ENCODE peak calls at places on chromosomes 2 and 18, in seven cellular contexts. K is neuronal stem cell, Y is IMR-90, E is H9, C is mesendoderm, H is mesenchymal stem cell, D is H1. R is an unnamed sample.

GRCh38 chr2:163731735-163732134 is 4.1 kb downstream of the FIGN start:
- DNase-seq in K (no peak), E (no peak), D (no peak), H (peak), C (no peak), Y (no peak), R (no peak)

GRCh38 chr18:68564961-68565360 is 149.9 kb downstream of the TMX3 start:
- DNase-seq in D (no peak), H (no peak), Y (no peak), C (peak), E (no peak), K (no peak), R (no peak)

GRCh38 chr2:28750316-28751101 is 1.1 kb upstream of the PPP1CB start:
- DNase-seq in K (no peak), E (no peak), C (no peak), Y (peak), D (no peak), H (peak), R (peak)

GRCh38 chr2:29239209-29239960 is 124.2 kb downstream of the CLIP4 start:
- DNase-seq in D (no peak), Y (no peak), K (no peak), C (peak), H (no peak), E (no peak), R (no peak)

GRCh38 chr2:227821043-227821942 is 7.7 kb downstream of the CCL20 start:
- DNase-seq in D (no peak), Y (no peak), E (no peak), H (no peak), C (no peak), K (no peak), R (no peak)

GRCh38 chr2:101485856-101486255 is 10.9 kb upstream of the RFX8 start:
- DNase-seq in C (no peak), H (no peak), D (no peak), Y (no peak), E (no peak), K (no peak), R (no peak)

GRCh38 chr2:179749210-179749609 is 112.2 kb downstream of the ZNF385B start:
- DNase-seq in Y (peak), D (no peak), H (peak), E (no peak), K (no peak), C (no peak), R (no peak)

GRCh38 chr2:58271826-58272225 is 30.7 kb upstream of the FANCL start:
- DNase-seq in Y (no peak), E (no peak), D (no peak), H (no peak), C (no peak), K (no peak), R (no peak)

GRCh38 chr2:12816379-12817306 is 99.9 kb downstream of the TRIB2 start:
- DNase-seq in H (peak), K (no peak), Y (peak), D (no peak), C (no peak), E (no peak), R (no peak)

GRCh38 chr2:231571810-231572209 is 20.9 kb upstream of the TEX44 start:
- DNase-seq in H (no peak), E (peak), Y (no peak), K (no peak), C (peak), D (no peak), R (peak)

GRCh38 chr2:28327963-28328922 is 64.4 kb upstream of the FOSL2 start:
- DNase-seq in D (no peak), Y (peak), K (no peak), H (no peak), C (no peak), E (no peak), R (no peak)

GRCh38 chr2:240585101-240585500 is 1.4 kb upstream of the CAPN10 start:
- DNase-seq in E (no peak), C (no peak), Y (no peak), K (no peak), H (no peak), D (no peak), R (no peak)

GRCh38 chr2:118148809-118149208 is 60.5 kb downstream of the INSIG2 start:
- DNase-seq in E (no peak), D (no peak), H (no peak), K (no peak), C (no peak), Y (no peak), R (no peak)

GRCh38 chr2:86783615-86784339 is 6.9 kb downstream of the CD8A start:
- DNase-seq in K (no peak), H (no peak), D (no peak), C (no peak), Y (no peak), E (no peak), R (no peak)

GRCh38 chr2:237574894-237575868 is 8.8 kb downstream of the PRLH start:
- DNase-seq in Y (no peak), K (no peak), D (peak), H (no peak), C (peak), E (no peak), R (peak)

GRCh38 chr2:15316370-15316814 is 244.7 kb downstream of the NBAS start:
- DNase-seq in H (no peak), Y (no peak), C (peak), D (no peak), E (peak), K (no peak), R (no peak)

GRCh38 chr18:45423664-45424063 is 191.6 kb upstream of the SLC14A2 start:
- DNase-seq in C (no peak), Y (no peak), D (no peak), K (no peak), E (no peak), H (no peak), R (no peak)

GRCh38 chr18:79846936-79847557 is 49.3 kb downstream of the KCNG2 start:
- DNase-seq in Y (no peak), K (no peak), H (no peak), C (no peak), E (no peak), D (peak), R (no peak)

GRCh38 chr2:64952896-64953482 is 36.2 kb upstream of the SLC1A4 start:
- DNase-seq in K (no peak), H (peak), C (no peak), E (no peak), D (no peak), Y (peak), R (no peak)

GRCh38 chr18:56711706-56712445 is 60.7 kb downstream of the WDR7 start:
- DNase-seq in E (no peak), D (no peak), Y (no peak), C (no peak), H (peak), K (no peak), R (no peak)

GRCh38 chr18:35117951-35118411 is 76.8 kb downstream of the MAPRE2 start:
- DNase-seq in D (no peak), H (peak), K (no peak), E (no peak), Y (peak), C (no peak), R (no peak)

GRCh38 chr2:134377730-134378129 is 123.9 kb downstream of the MGAT5 start:
- DNase-seq in Y (no peak), C (no peak), E (no peak), K (no peak), H (no peak), D (no peak), R (no peak)

GRCh38 chr18:50151876-50152275 is 43.1 kb downstream of the MYO5B start:
- DNase-seq in K (no peak), D (no peak), Y (peak), C (no peak), E (no peak), H (no peak), R (no peak)

GRCh38 chr2:204731996-204732395 is 186.7 kb downstream of the PARD3B start:
- DNase-seq in C (no peak), H (peak), Y (peak), D (no peak), E (no peak), K (no peak), R (no peak)

GRCh38 chr2:162261032-162261945 is 18.0 kb upstream of the FAP start:
- DNase-seq in K (no peak), D (no peak), E (no peak), C (no peak), H (peak), Y (peak), R (no peak)

GRCh38 chr2:195683174-195683573 is 26.1 kb downstream of the SLC39A10 start:
- DNase-seq in E (no peak), K (no peak), D (no peak), H (peak), Y (peak), C (no peak), R (no peak)

GRCh38 chr2:233422050-233422639 is 67.9 kb downstream of the DGKD start:
- DNase-seq in E (no peak), K (no peak), H (no peak), C (no peak), D (peak), Y (no peak), R (no peak)

GRCh38 chr2:54605836-54606235 is 117.6 kb upstream of the EML6 start:
- DNase-seq in C (no peak), K (no peak), H (no peak), E (no peak), Y (peak), D (no peak), R (no peak)

GRCh38 chr2:26890341-26891000 is 42.5 kb downstream of the DPYSL5 start:
- DNase-seq in D (peak), E (no peak), Y (no peak), H (no peak), C (no peak), K (no peak), R (peak)
- H2AK5ac ChIP-seq in D (no peak), E (no peak), Y (no peak), H (no peak), C (no peak), K (no peak), R (no peak)

GRCh38 chr2:98461650-98462049 is 17.0 kb downstream of the INPP4A start:
- DNase-seq in E (no peak), Y (no peak), C (no peak), D (no peak), H (no peak), K (no peak), R (no peak)

GRCh38 chr2:98459776-98460175 is 15.1 kb downstream of the INPP4A start:
- DNase-seq in D (no peak), H (peak), K (no peak), E (no peak), Y (peak), C (no peak), R (no peak)

GRCh38 chr2:98458667-98459380 is 14.2 kb downstream of the INPP4A start:
- DNase-seq in E (no peak), H (no peak), C (no peak), K (no peak), Y (no peak), D (no peak), R (no peak)

GRCh38 chr2:98463081-98463481 is 18.4 kb downstream of the INPP4A start:
- DNase-seq in E (no peak), K (no peak), D (no peak), Y (no peak), C (no peak), H (no peak), R (no peak)

DNA sequence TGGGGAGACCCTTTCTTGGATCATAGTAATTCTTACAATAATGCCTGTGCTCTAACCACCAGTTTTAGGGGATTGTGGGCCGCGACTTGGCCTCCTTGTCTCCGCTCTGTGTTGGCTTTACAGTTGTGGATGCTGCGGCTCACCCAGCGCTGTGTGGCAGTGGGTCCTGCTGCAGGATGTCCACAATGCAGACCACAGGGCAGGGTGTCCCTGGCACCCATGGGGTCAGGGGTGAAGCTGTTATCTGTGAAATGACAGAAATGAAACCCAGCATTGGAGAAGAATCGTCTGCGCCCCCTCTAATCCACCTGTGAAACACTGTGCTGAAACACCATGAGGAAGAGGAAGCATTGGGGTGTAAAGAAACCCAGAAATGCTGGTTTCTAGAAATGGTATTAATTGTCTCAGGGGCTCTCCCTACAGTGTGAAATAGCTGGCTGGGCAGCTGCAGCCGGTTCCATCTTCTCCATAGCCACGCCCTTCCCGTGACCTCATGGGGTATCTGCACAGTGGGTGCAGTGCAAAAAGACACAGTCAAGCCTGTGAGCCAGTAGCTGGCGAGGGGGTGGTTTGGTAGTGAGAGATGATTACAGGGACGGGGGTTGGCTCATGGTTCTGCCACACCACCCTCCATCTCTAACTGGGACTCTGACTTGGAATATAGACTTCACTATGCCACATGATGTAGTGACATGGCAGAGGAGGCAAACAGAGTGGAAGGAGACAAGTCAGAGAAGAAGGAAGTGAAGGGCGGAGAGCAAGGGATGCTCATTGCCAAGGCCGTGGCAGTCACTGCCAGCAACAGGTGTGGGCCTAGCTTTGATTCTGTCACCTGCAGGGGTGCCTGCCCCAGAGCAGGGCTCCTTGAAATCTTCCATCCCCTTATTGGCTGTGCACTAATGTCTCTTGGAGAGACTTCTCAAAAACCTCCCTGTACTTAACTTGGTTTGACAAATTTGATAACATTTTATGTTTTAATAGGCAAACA is 16.2 kb downstream of the INPP4A start:
- DNase-seq in K (no peak), D (no peak), H (no peak), E (no peak), C (no peak), Y (no peak), R (no peak)
- H2AK5ac ChIP-seq in K (no peak), D (no peak), H (no peak), E (no peak), C (no peak), Y (peak), R (no peak)

DNA sequence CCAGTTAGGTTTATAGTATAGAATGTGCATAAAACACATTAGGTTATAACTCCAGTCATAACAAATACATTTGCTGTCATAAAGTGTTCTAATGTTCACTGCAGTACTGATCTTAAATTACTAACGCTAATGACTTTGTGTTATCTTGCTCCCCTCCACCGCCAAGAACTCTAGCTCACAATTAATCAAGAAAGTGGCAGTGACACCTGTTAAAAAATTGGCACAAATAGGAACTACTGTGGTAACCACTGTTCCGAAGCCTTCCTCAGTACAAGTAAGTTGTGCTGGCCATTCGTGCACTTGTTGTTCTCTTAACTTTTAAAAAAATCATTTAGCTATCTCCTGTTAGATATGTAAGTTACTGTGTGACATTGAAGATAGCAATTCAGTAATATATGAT is 41.1 kb downstream of the TAF4B start:
- DNase-seq in Y (no peak), H (no peak), E (no peak), D (no peak), C (no peak), K (no peak), R (no peak)
- H2AK5ac ChIP-seq in Y (no peak), H (no peak), E (no peak), D (no peak), C (no peak), K (no peak), R (no peak)

DNA sequence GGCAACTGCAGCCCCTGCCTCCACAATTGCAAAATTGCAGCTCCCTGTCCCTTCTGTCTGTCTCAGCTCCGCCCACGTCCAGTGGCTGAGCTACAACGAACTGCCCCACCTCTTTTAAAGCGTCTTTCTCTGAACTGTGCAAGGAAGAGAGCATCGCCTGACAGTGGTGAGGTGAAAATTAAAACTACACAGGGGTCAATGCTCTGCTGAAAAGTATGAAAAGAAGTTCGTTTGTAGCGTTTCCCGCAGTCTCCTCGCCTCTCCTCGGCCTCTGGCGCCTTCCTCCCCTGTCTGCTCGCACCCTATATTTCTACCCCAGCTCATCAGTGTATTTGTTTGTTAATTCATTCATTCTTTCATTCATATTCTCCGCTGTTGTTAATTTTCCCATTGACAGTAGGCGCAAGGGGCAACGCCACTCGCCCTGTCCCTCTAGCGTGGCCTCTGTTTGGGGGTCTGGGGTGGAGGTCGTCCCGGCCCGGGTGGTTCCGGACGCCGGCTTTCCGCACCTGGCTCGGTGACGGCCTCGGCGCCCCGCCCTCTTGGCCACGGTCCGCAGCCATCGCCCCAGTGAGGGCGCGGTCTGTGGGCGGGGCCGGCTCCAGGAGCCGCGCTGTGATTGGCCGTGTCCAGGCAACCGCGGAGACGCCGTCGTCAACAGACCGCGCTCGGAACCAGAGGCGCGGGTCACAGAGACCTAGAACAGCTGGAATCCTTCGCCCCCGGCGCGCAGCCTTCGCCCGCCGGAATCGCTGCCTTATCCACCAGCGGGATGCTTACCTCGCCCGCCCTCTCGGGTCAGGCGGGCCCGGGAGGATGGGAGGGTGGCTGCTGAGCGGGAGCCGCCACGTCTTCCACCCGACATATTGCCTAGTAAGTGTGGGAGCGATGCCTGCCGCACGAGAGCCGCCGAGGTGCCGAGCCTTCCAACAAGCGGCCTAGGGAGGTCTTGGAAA is at the start of gene VWA3B:
- DNase-seq in C (peak), H (peak), D (peak), K (peak), E (peak), Y (no peak), R (peak)
- H2AK5ac ChIP-seq in C (no peak), H (no peak), D (no peak), K (no peak), E (no peak), Y (no peak), R (no peak)

GRCh38 chr2:3354986-3355385 is 22.6 kb downstream of the EIPR1 start:
- DNase-seq in Y (no peak), C (no peak), H (no peak), D (no peak), E (no peak), K (no peak), R (no peak)
- H2AK5ac ChIP-seq in Y (no peak), C (no peak), H (no peak), D (no peak), E (no peak), K (no peak), R (no peak)

GRCh38 chr2:226093364-226093763 is 693.9 kb downstream of the NYAP2 start:
- DNase-seq in E (no peak), Y (no peak), K (no peak), C (no peak), D (no peak), H (no peak), R (no peak)

GRCh38 chr2:226095058-226095457 is 695.5 kb downstream of the NYAP2 start:
- DNase-seq in D (no peak), K (no peak), H (no peak), C (no peak), E (no peak), Y (no peak), R (no peak)

DNA sequence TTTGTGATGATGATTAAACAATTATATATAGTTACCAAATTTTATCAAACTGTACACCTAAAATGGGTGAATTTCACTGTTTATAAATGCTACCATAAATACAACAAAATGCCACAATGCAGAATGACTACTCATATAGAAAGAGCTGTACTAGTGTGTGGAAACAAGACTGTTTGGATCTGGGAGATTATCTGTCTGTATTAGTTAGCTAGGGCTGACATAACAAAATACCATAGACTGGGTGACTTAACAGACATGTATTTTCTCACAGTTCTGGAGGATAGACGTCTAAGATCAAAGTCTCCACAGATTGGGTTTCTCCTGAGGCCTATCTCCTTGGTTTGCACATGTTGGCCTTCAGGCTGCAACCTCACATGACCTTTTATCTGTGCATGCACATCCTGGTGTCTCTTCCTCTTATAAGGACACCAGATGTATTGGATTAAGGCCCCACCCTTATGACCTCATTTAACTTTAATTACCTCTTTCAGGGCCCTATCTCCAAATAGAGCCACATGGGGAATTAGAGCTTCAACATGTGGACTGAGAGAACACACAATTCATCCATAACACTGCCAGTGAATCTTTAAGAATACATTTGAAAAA is 699.5 kb downstream of the NYAP2 start:
- DNase-seq in C (no peak), E (no peak), Y (no peak), K (no peak), H (no peak), D (no peak), R (no peak)
- H2AK5ac ChIP-seq in C (no peak), E (no peak), Y (no peak), K (no peak), H (no peak), D (no peak), R (no peak)

GRCh38 chr2:190031971-190032623 is 30.4 kb downstream of the MSTN start:
- DNase-seq in H (no peak), K (no peak), D (no peak), Y (no peak), E (no peak), C (no peak), R (no peak)

GRCh38 chr2:190036071-190036470 is 26.5 kb downstream of the MSTN start:
- DNase-seq in Y (no peak), H (no peak), E (no peak), C (no peak), K (no peak), D (no peak), R (no peak)
- H2AK5ac ChIP-seq in Y (no peak), H (no peak), E (no peak), C (no peak), K (no peak), D (no peak), R (no peak)

DNA sequence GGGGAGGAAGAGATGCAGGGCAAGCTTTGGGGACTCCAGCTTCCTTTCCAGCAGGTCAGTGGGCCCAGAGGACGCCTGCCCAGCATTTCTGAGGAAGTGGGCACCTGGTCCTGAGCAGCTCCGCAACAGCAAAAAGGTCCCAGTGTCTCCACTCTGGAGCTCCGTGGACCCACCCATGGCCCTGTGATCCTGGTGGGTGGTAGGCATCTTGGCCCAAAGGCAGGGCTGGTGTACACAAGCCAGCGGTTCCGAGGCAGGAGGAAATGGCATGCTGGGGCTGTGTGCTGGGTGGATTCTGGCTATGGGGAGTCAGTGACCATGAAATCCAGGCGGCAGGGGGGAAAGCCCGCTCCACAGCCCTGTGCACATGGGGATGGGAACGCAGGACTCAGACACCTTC is 205.9 kb downstream of the GLI2 start:
- DNase-seq in E (no peak), H (no peak), D (no peak), C (no peak), Y (no peak), K (no peak), R (no peak)
- H2AK5ac ChIP-seq in E (no peak), H (peak), D (no peak), C (no peak), Y (peak), K (no peak), R (no peak)